ENCODE peak calls at places on chromosomes 16 and 17, in five cellular contexts. P, V, Q, U and A are unnamed samples. For H3K4me1, the result is how much of the 10 kb centered on the place peaks cover.

GRCh38 chr16:84864266-84864955 is 44.6 kb downstream of the CRISPLD2 start:
- DNase-seq in Q (peak), P (no peak), U (no peak), V (no peak), A (no peak)

GRCh38 chr17:57357392-57357784 is 101.1 kb downstream of the MSI2 start:
- DNase-seq in Q (peak), U (no peak), V (no peak), P (no peak), A (peak)

GRCh38 chr16:15672514-15673167 is 22.6 kb downstream of the NDE1 start:
- DNase-seq in P (no peak), Q (no peak), U (no peak), V (no peak), A (no peak)

GRCh38 chr16:88759245-88759975 is 25.6 kb downstream of the PIEZO1 start:
- DNase-seq in V (no peak), U (no peak), P (peak), Q (no peak), A (peak)

GRCh38 chr16:88479795-88480760 is 27.0 kb downstream of the ZFPM1 start:
- DNase-seq in U (no peak), V (no peak), Q (peak), P (no peak), A (peak)

GRCh38 chr16:49856741-49857330 is 924 bp upstream of the ZNF423 start:
- DNase-seq in U (peak), Q (peak), V (peak), P (peak), A (no peak)

GRCh38 chr17:42672038-42672437 is 4.8 kb downstream of the PLEKHH3 start:
- DNase-seq in V (no peak), Q (no peak), U (no peak), P (no peak), A (no peak)

GRCh38 chr17:28846231-28846630 is 3.6 kb upstream of the FAM222B start:
- DNase-seq in U (no peak), V (no peak), P (no peak), Q (no peak), A (no peak)

GRCh38 chr17:82880620-82881019 is 40.8 kb upstream of the ZNF750 start:
- DNase-seq in V (no peak), U (no peak), Q (no peak), P (no peak), A (no peak)

GRCh38 chr17:74522381-74523090 is 8.7 kb downstream of the CD300LB start:
- DNase-seq in P (no peak), Q (no peak), U (no peak), V (no peak), A (no peak)

GRCh38 chr17:16282522-16282921 is 65.5 kb downstream of the PIGL start:
- DNase-seq in V (no peak), U (peak), P (no peak), Q (no peak), A (no peak)

GRCh38 chr17:77118251-77118928 is 22.4 kb upstream of the SEC14L1 start:
- DNase-seq in V (no peak), U (no peak), P (no peak), Q (no peak), A (no peak)

GRCh38 chr16:15898654-15899053 is 10.3 kb upstream of the CEP20 start:
- DNase-seq in V (no peak), U (no peak), P (no peak), Q (no peak), A (no peak)

GRCh38 chr16:75024591-75024990 is 25.8 kb downstream of the ZNRF1 start:
- DNase-seq in U (no peak), V (no peak), P (no peak), Q (no peak), A (peak)
- H2AFZ ChIP-seq in U (no peak), V (no peak), P (no peak), Q (no peak), A (no peak)

DNA sequence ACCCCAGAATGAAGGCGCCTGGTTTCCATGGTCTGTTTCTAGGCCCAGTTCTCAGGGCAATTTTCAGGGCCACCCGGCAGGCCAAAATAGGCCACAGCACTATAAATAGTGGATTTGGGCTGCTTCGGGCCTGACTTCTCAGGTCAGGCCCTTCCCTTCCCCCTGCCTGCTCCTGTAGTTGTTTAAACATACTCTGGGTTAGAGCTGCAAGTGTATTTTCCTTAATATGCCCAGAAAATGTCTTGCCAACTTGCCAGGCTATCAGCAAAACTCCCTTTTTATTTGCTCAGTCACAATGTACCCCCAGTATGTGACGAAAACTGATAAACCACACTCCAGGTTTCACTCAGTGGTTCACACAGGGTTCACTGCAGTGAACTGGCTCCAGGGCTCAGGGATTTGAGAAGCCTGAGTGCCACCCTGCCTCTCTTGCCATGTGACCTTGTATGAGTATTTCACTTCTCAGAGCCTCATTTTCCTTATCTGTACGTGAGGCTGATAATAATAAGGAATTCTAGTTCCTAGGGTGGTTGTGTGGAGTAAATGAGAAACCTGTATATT is 76.5 kb downstream of the GPRC5B start:
- DNase-seq in U (no peak), P (peak), V (no peak), Q (no peak), A (no peak)
- H3K4me1 ChIP-seq in U (under half), P (under half), V (under half), Q (under half), A (under half)

GRCh38 chr17:6853764-6854442 is 22.4 kb upstream of the TEKT1 start:
- DNase-seq in U (peak), P (peak), Q (peak), V (no peak), A (no peak)
- H3K4me3 ChIP-seq in U (peak), P (peak), Q (peak), V (no peak), A (no peak)

DNA sequence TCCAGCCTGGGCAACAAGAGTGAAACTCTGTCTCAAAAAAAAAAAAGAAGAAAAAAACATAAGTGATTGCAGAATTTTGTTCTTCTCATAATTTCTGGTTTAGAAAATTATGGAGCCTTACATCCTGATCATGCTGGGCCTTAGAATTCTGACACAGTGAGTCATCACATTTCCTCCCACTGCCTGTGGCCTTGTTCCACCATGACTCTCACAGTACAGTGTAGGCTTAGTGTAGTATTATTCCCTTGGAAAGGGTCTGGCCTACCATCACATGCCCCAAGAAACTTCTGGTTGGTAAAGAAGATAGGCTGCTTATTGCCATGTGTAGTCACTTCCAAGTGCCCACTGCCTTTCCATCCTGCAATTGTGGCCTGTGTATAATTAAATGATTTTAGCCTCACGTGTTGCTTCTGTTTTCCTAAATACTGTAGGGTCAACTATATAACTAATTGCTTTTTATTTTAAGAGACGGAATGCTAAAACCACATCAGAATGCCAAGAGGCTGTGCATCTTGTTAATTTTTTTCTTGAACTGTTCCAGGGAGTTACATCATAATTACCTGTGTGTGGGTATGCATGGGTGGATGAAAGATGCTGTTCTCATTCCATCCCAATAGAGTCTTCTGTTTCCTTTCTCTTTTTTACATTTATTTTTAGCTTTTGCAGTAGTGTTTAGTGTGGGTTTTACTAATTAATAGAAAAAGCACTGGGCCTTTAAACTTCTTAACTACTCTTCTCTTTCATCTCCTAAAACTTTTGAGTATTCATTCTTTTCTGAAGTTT is 25.9 kb downstream of the OGFOD1 start:
- DNase-seq in P (no peak), V (no peak), U (peak), Q (no peak), A (no peak)
- H2AFZ ChIP-seq in P (no peak), V (no peak), U (no peak), Q (no peak), A (no peak)

GRCh38 chr17:17835415-17836249 is 1.2 kb downstream of the SREBF1 start:
- DNase-seq in V (no peak), P (no peak), U (no peak), Q (peak), A (peak)

GRCh38 chr17:17837966-17838962 is 1.5 kb upstream of the SREBF1 start:
- DNase-seq in V (no peak), P (peak), U (peak), Q (peak), A (no peak)

GRCh38 chr17:17836250-17836817 is 452 bp downstream of the SREBF1 start:
- DNase-seq in U (peak), Q (peak), P (peak), V (peak), A (peak)

GRCh38 chr17:17836818-17837379 is at the start of gene SREBF1:
- DNase-seq in Q (peak), P (peak), U (no peak), V (peak), A (peak)

DNA sequence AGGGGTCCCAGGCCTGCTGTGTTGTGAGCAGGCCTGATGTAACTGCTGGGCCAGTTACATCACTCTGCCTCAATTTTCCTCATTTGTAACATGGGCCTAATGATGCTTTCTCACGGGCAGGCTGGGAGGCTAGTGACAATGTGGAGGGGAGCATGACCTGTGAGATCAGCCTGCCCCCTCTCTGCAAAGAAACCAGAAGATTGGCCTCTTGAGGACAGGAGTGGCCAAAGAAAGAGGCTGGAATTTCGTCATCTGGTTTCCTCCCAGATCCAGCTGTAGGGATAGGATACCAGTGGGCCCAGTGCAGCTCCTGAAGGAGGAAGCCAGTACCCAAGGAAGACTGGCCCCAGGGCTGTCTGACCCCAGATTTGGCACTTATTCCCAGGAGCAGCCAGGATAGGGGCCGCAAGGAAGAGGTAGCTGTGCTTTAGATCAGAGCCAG is 615 bp upstream of the SREBF1 start:
- DNase-seq in P (peak), V (no peak), U (peak), Q (peak), A (peak)
- H3K4me1 ChIP-seq in P (under half), V (under half), U (half or more), Q (half or more), A (half or more)

GRCh38 chr17:7280519-7281073 is 922 bp upstream of the SLC2A4 start:
- DNase-seq in P (peak), U (peak), Q (peak), V (peak), A (peak)

GRCh38 chr17:7283471-7284216 is 2.1 kb downstream of the SLC2A4 start:
- DNase-seq in P (no peak), Q (no peak), U (no peak), V (no peak), A (no peak)

GRCh38 chr17:7282752-7283321 is 1.3 kb downstream of the SLC2A4 start:
- DNase-seq in Q (no peak), P (no peak), U (no peak), V (no peak), A (peak)

GRCh38 chr17:7281074-7281952 is at the start of gene SLC2A4:
- DNase-seq in U (peak), Q (peak), P (peak), V (peak), A (peak)

GRCh38 chr17:7281953-7282751 is 634 bp downstream of the SLC2A4 start:
- DNase-seq in V (no peak), U (no peak), P (no peak), Q (no peak), A (no peak)
- H3K4me3 ChIP-seq in V (peak), U (peak), P (peak), Q (peak), A (peak)

GRCh38 chr16:25031132-25031440 is 15.9 kb upstream of the ARHGAP17 start:
- DNase-seq in U (no peak), V (no peak), P (no peak), Q (no peak), A (no peak)

GRCh38 chr16:25030420-25031131 is 15.4 kb upstream of the ARHGAP17 start:
- DNase-seq in U (no peak), P (no peak), Q (peak), V (no peak), A (no peak)

GRCh38 chr16:25034916-25035315 is 19.7 kb upstream of the ARHGAP17 start:
- DNase-seq in Q (no peak), V (no peak), P (no peak), U (no peak), A (no peak)

GRCh38 chr16:25033852-25034251 is 18.7 kb upstream of the ARHGAP17 start:
- DNase-seq in V (no peak), Q (no peak), U (no peak), P (no peak), A (no peak)

GRCh38 chr16:25031441-25032307 is 16.5 kb upstream of the ARHGAP17 start:
- DNase-seq in V (peak), P (peak), Q (peak), U (peak), A (peak)
- H2AFZ ChIP-seq in V (peak), P (peak), Q (peak), U (peak), A (peak)